ENCODE peak calls at places on chromosomes 16 and 17, in five cellular contexts. H, Y, C, F and O are unnamed samples.

GRCh38 chr17:48554412-48555090 is 9.6 kb upstream of the HOXB2 start:
- DNase-seq in Y (no peak), F (no peak), C (no peak), H (no peak), O (no peak)

GRCh38 chr17:63634163-63634562 is 11.9 kb downstream of the MAP3K3 start:
- DNase-seq in Y (no peak), F (no peak), C (no peak), H (no peak), O (no peak)

GRCh38 chr17:78886954-78887353 is 16.0 kb downstream of the CEP295NL start:
- DNase-seq in Y (no peak), H (no peak), C (no peak), F (no peak), O (no peak)

GRCh38 chr17:8611135-8611534 is 19.4 kb downstream of the MYH10 start:
- DNase-seq in C (no peak), Y (no peak), F (peak), H (no peak), O (no peak)

GRCh38 chr16:53913082-53913870 is 209.3 kb downstream of the FTO start:
- DNase-seq in C (no peak), H (no peak), F (peak), Y (no peak), O (no peak)

GRCh38 chr16:23283571-23283970 is 18.5 kb upstream of the SCNN1B start:
- DNase-seq in C (no peak), F (no peak), Y (no peak), H (no peak), O (no peak)

GRCh38 chr17:26792486-26792885 is 501.4 kb upstream of the WSB1 start:
- DNase-seq in H (no peak), Y (no peak), C (no peak), F (peak), O (no peak)

GRCh38 chr16:24977673-24978065 is 37.5 kb downstream of the ARHGAP17 start:
- DNase-seq in F (peak), C (no peak), H (no peak), Y (no peak), O (no peak)

GRCh38 chr16:1018447-1018846 is 36.9 kb downstream of the SOX8 start:
- DNase-seq in F (no peak), Y (no peak), H (no peak), C (no peak), O (no peak)

GRCh38 chr17:78381601-78382168 is 3.2 kb downstream of the PGS1 start:
- DNase-seq in F (peak), Y (no peak), C (no peak), H (no peak), O (peak)

GRCh38 chr16:50004239-50004638 is 20.8 kb upstream of the CNEP1R1 start:
- DNase-seq in F (no peak), H (no peak), Y (no peak), C (no peak), O (no peak)

DNA sequence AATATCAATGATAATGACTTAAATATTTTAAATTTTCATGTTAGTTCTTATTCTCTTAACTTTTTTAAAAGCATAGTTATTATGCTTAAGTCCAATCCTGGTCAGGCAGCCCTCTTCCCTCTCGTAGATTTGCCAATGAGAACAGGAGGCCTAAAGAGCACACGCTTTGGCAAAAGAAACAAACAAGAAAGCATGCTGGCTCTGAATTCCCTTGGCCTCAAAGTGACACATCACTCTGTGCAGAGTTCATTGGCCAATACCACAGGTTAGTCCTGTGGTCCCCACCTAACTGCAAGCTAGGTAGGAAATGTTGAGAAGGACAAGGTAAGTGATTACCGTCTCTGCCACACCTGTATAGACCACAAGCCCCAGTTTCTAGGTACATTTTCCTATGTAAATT is 61.5 kb downstream of the MYO1D start:
- DNase-seq in C (no peak), F (no peak), H (no peak), Y (no peak), O (no peak)
- TF ChIP-seq CTCF in C (no peak), F (no peak), H (no peak), Y (no peak), O (no peak)

DNA sequence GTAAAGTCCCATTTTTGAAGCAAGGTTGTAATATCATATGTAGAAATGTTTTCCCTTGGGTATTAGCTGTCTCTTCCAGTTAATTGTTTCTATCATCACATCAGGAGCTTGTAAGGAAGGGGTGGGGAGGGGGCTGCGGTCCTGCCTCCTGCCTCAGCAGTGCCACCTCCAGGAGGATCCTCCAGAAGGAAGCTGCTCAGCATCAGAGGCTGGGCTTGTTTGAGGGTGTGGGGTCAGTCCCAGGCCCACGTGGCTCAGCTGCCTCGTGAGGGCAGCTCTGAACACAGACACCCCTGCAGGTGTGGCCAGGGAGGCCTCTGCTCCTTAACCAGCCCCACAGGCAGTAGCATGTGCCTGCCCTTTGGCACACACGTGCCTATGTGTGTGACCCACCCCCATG is 46.2 kb downstream of the MRM1 start:
- DNase-seq in F (no peak), H (no peak), Y (no peak), C (no peak), O (no peak)
- TF ChIP-seq CTCF in F (no peak), H (no peak), Y (peak), C (no peak), O (no peak)

GRCh38 chr17:75561927-75562603 is 25.5 kb upstream of the MYO15B start:
- DNase-seq in F (peak), H (no peak), Y (no peak), C (no peak), O (no peak)
- TF ChIP-seq CTCF in F (no peak), H (no peak), Y (no peak), C (no peak), O (no peak)

GRCh38 chr17:3647251-3647650 is 10.7 kb downstream of the CTNS start:
- DNase-seq in H (no peak), F (no peak), Y (no peak), C (no peak), O (no peak)

GRCh38 chr17:3645310-3645709 is 8.8 kb downstream of the CTNS start:
- DNase-seq in C (no peak), F (no peak), H (no peak), Y (no peak), O (no peak)

GRCh38 chr17:3647769-3648540 is 11.4 kb downstream of the CTNS start:
- DNase-seq in H (no peak), Y (peak), C (no peak), F (peak), O (no peak)
- TF ChIP-seq CTCF in H (peak), Y (peak), C (peak), F (peak), O (peak)

DNA sequence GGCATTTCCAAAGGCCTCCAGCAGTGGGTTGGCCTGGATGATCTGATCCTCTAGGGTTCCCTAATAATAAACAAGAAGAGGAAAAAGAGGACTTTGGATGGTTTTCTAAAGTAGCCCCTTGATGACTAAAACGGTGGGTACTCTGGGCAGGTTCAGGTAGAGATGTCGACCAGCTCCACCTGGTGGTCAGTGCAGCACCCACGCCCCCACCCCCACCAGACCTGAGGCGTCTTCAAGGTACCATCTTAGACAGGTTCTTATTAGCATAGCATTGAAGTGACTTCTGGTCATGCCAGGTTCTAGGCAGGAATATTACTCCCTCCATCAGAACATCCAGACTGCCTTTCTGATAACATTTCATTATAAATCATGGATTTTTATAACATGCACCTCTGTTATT is 15.0 kb downstream of the MYH13 start:
- DNase-seq in C (no peak), H (no peak), F (no peak), Y (no peak), O (peak)
- TF ChIP-seq CTCF in C (no peak), H (peak), F (peak), Y (peak), O (peak)

GRCh38 chr17:17663160-17664072 is 17.8 kb upstream of the RAI1 start:
- DNase-seq in Y (peak), H (peak), C (no peak), F (peak), O (peak)

GRCh38 chr17:17664073-17664470 is 17.2 kb upstream of the RAI1 start:
- DNase-seq in Y (no peak), C (no peak), H (no peak), F (no peak), O (no peak)

GRCh38 chr17:17659340-17659739 is 21.9 kb upstream of the RAI1 start:
- DNase-seq in H (no peak), C (no peak), Y (no peak), F (no peak), O (no peak)

GRCh38 chr17:17661134-17661533 is 20.1 kb upstream of the RAI1 start:
- DNase-seq in Y (no peak), H (no peak), F (no peak), C (no peak), O (no peak)

DNA sequence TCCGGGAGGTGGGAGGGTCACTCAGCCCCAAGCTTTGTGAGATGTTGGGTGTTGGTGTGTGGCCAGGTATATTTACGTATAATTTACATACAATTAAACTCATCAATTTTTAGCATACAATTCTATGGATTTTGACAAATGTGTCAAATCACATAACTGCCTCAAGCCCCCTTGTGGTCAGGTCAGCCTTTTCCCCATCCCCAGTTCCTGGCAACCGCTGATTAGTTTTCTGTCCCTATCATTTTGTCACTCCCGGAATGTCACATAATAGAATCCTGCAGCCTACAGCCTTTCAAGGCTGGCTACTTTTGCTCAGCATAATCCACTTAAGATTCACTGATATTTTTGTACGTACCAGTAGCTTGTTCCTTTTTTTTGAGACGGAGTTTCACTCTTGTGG is 19.4 kb upstream of the RAI1 start:
- DNase-seq in F (no peak), Y (no peak), H (peak), C (no peak), O (no peak)
- TF ChIP-seq CTCF in F (no peak), Y (peak), H (no peak), C (no peak), O (no peak)

GRCh38 chr16:55252577-55252976 is 71.4 kb upstream of the IRX6 start:
- DNase-seq in C (no peak), H (no peak), Y (no peak), F (no peak), O (no peak)
- TF ChIP-seq CTCF in C (no peak), H (no peak), Y (peak), F (no peak), O (no peak)

GRCh38 chr16:88882358-88883030 is 16.0 kb upstream of the PABPN1L start:
- DNase-seq in F (no peak), Y (peak), H (no peak), C (no peak), O (no peak)
- TF ChIP-seq CTCF in F (no peak), Y (no peak), H (no peak), C (no peak), O (no peak)

DNA sequence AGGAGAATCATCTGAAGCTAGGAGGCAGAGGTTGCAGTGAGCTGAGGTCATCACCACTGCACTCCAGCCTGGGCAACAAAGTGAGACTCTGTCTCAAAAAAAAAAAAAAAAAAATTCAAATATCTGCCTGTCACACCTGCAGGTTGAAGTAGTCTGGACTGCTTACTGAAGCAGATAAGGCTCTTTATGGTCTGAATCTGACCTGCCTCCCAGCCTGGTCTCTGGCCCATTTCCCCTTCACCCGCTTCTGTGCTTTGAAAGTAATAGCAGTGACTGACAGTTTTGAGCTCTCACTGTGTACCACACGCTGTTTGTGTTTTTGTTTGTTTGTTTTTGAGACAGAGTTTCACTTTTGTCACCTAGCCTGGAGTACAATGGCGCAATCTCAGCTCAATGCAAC is 5.8 kb downstream of the SEZ6L2 start:
- DNase-seq in Y (no peak), C (no peak), H (no peak), F (no peak), O (no peak)
- TF ChIP-seq CTCF in Y (no peak), C (no peak), H (no peak), F (no peak), O (no peak)

GRCh38 chr17:13393841-13394710 is 207.7 kb downstream of the HS3ST3A1 start:
- DNase-seq in H (no peak), F (peak), C (no peak), Y (no peak), O (no peak)
- TF ChIP-seq CTCF in H (no peak), F (no peak), C (no peak), Y (no peak), O (no peak)